ENCODE peak calls at places on chromosomes 3 and 15, in five cellular contexts. D, V, K, J and L are unnamed samples.

GRCh38 chr3:44000586-44000985 is 241.1 kb upstream of the TOPAZ1 start:
- DNase-seq in K (no peak), V (no peak), J (no peak), D (no peak), L (no peak)

GRCh38 chr3:177179281-177180067 is 17.8 kb downstream of the TBL1XR1 start:
- DNase-seq in J (no peak), V (no peak), D (no peak), K (peak; percentile 39), L (no peak)

GRCh38 chr3:190194506-190194905 is 73.8 kb upstream of the P3H2 start:
- DNase-seq in V (no peak), K (no peak), D (no peak), J (no peak), L (no peak)

GRCh38 chr3:187136936-187137335 is 2.4 kb downstream of the RPL39L start:
- DNase-seq in V (no peak), J (no peak), D (no peak), K (no peak), L (peak; percentile 54)

GRCh38 chr3:196127308-196128040 is 45.6 kb upstream of the TFRC start:
- DNase-seq in D (no peak), V (no peak), J (no peak), K (peak; percentile 98), L (no peak)

GRCh38 chr3:157226173-157226847 is 66.4 kb upstream of the CCNL1 start:
- DNase-seq in K (no peak), D (no peak), V (no peak), J (no peak), L (no peak)

GRCh38 chr3:72690646-72691045 is 157.6 kb downstream of the SHQ1 start:
- DNase-seq in V (peak; percentile 26), D (no peak), J (no peak), K (no peak), L (no peak)

GRCh38 chr3:173750095-173750494 is 352.6 kb downstream of the NLGN1 start:
- DNase-seq in K (no peak), J (no peak), V (no peak), D (no peak), L (no peak)

GRCh38 chr3:186414735-186415419 is 52.8 kb upstream of the DGKG start:
- DNase-seq in D (peak; percentile 65), K (no peak), J (no peak), V (no peak), L (no peak)

GRCh38 chr15:64754663-64755426 is 20.5 kb downstream of the RBPMS2 start:
- DNase-seq in D (no peak), V (no peak), K (no peak), J (no peak), L (no peak)

GRCh38 chr3:69178838-69179739 is 56.7 kb upstream of the LMOD3 start:
- DNase-seq in V (no peak), J (no peak), K (no peak), D (no peak), L (no peak)

GRCh38 chr3:127798716-127799115 is 23.6 kb downstream of the MGLL start:
- DNase-seq in V (no peak), K (no peak), J (no peak), D (no peak), L (peak; percentile 13)

GRCh38 chr3:172877011-172877410 is 126.5 kb downstream of the ECT2 start:
- DNase-seq in K (no peak), V (no peak), D (no peak), J (no peak), L (no peak)

GRCh38 chr15:23467110-23467600 is 20.1 kb upstream of the GOLGA6L2 start:
- DNase-seq in V (no peak), K (peak; percentile 29), D (no peak), J (no peak), L (no peak)

GRCh38 chr15:66400351-66400774 is 13.7 kb downstream of the MAP2K1 start:
- DNase-seq in D (no peak), J (no peak), K (no peak), V (no peak), L (no peak)

GRCh38 chr3:132432639-132433038 is 15.3 kb downstream of the DNAJC13 start:
- DNase-seq in J (no peak), K (peak; percentile 35), V (no peak), D (peak; percentile 14), L (no peak)

GRCh38 chr3:172644258-172644657 is 66.6 kb downstream of the NCEH1 start:
- DNase-seq in J (no peak), D (no peak), K (no peak), V (no peak), L (no peak)

GRCh38 chr3:102258666-102259227 is 176.1 kb upstream of the ZPLD1 start:
- DNase-seq in J (no peak), D (no peak), V (no peak), K (no peak), L (no peak)

GRCh38 chr3:30683769-30684168 is 77.4 kb downstream of the TGFBR2 start:
- DNase-seq in V (no peak), D (no peak), K (no peak), J (no peak), L (no peak)

GRCh38 chr3:10353160-10353559 is 32.2 kb upstream of the SEC13 start:
- DNase-seq in J (no peak), D (no peak), V (no peak), K (no peak), L (no peak)

GRCh38 chr3:40191850-40192448 is 117.6 kb upstream of the EIF1B start:
- DNase-seq in J (peak; percentile 76), V (peak; percentile 78), K (peak; percentile 80), D (no peak), L (peak; percentile 54)

GRCh38 chr3:99637381-99638111 is 848 bp upstream of the COL8A1 start:
- DNase-seq in D (peak; percentile 50), V (peak; percentile 24), K (no peak), J (peak; percentile 22), L (no peak)

GRCh38 chr15:25795712-25796111 is 67.4 kb downstream of the ATP10A start:
- DNase-seq in J (no peak), V (no peak), K (no peak), D (no peak), L (no peak)

GRCh38 chr3:115279939-115280338 is 132.9 kb upstream of the ZBTB20 start:
- DNase-seq in V (no peak), D (peak; percentile 38), J (no peak), K (no peak), L (no peak)

GRCh38 chr3:66428733-66429132 is 72.1 kb downstream of the LRIG1 start:
- DNase-seq in K (no peak), J (no peak), D (peak; percentile 98), V (peak; percentile 60), L (no peak)

GRCh38 chr3:124837730-124838186 is 49.4 kb downstream of the ITGB5 start:
- DNase-seq in K (peak; percentile 15), J (no peak), D (peak; percentile 80), V (no peak), L (no peak)

GRCh38 chr3:150147776-150148175 is 177.1 kb upstream of the PFN2 start:
- DNase-seq in V (no peak), J (no peak), D (no peak), K (no peak), L (no peak)

GRCh38 chr3:54706783-54707182 is 221.1 kb downstream of the LRTM1 start:
- DNase-seq in V (no peak), D (no peak), K (no peak), J (no peak), L (no peak)

GRCh38 chr3:141059816-141060215 is 8.7 kb downstream of the SPSB4 start:
- DNase-seq in K (no peak), V (no peak), D (no peak), J (no peak), L (no peak)

GRCh38 chr3:145411605-145412004 is 749.4 kb downstream of the PLOD2 start:
- DNase-seq in D (no peak), V (no peak), K (no peak), J (no peak), L (no peak)

GRCh38 chr15:40697916-40698315 is 2.9 kb downstream of the RAD51 start:
- DNase-seq in V (no peak), D (no peak), J (no peak), K (no peak), L (no peak)

GRCh38 chr15:97210277-97210676 is 750.2 kb upstream of the ARRDC4 start:
- DNase-seq in V (no peak), D (no peak), K (no peak), J (no peak), L (no peak)

GRCh38 chr15:99009741-99010370 is 2.3 kb upstream of the PGPEP1L start:
- DNase-seq in D (peak; percentile 16), K (no peak), V (no peak), J (no peak), L (no peak)

GRCh38 chr15:98442379-98442833 is 205.9 kb upstream of the IGF1R start:
- DNase-seq in V (peak; percentile 78), J (peak; percentile 72), D (peak; percentile 57), K (peak; percentile 47), L (no peak)

GRCh38 chr15:101578443-101578894 is 73.7 kb downstream of the TM2D3 start:
- DNase-seq in V (peak; percentile 57), J (peak; percentile 61), D (no peak), K (peak; percentile 40), L (no peak)
- TF ChIP-seq CTCF in V (no peak), J (peak; percentile 22), D (peak; percentile 45), K (peak; percentile 59), L (no peak)

DNA sequence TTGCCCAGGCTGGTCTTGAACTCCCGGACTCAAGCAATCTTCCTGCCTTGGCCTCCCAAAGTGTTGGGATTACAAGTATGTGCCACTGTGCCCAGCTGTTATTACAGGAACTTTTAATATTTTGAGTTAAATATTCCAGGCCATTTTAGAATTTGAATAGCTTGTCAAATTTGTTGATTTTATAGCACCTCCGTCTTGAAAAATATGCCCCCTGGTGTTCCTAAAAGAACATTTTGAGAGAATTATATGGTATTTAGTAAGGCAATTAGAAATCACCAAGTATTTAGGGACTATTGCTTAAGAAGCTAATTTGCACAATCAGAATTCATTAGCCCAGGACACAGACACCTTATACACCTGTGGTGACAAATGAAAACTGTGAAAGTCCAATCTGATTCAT is 23.7 kb downstream of the PDE8A start:
- DNase-seq in K (no peak), V (no peak), D (no peak), J (no peak), L (no peak)
- TF ChIP-seq CTCF in K (peak; percentile 25), V (no peak), D (no peak), J (no peak), L (no peak)

DNA sequence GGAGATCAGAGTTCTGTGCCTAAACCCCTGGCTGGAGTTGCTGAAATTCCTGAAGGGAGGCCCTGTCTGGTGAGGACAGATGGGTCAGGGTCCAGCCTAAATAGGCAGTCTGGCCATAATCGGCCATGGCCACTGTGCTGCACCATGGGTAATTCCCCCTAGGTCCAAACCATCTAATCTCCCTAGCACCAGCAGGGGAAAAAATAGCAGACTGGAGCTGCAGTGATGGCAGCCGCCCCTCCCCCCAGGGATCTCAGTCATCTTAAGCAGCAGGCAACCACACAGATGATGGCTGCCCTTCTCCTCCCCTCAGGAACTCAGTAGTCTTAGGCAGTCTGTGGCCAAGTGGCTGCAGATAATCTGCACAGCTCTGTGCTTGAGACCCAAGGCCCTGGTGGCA is 68.4 kb upstream of the CD96 start:
- DNase-seq in K (peak; percentile 3), D (no peak), J (peak; percentile 42), V (peak; percentile 70), L (no peak)
- TF ChIP-seq CTCF in K (no peak), D (no peak), J (no peak), V (no peak), L (no peak)

DNA sequence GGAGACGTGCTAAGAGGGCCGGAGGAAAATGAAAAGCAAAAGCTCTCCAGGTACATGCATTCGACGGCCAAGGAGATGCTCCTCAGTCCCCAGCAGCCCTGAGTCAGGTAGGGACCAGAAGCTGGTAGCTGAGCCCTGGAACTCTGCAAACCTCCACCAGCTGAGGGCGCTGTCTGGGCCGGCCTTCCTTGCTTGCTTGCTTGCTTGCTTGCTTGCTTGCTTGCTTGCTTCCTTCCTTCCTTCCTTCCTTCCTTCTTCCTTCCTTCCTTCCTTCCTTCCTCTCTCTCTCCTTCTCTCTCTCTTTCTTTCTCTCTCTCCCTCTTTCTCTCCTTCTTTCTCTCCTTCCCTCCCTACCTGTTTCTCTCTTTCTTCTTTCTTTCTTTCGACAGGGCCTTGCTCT is 94.6 kb upstream of the RASGRF1 start:
- DNase-seq in V (peak; percentile 80), D (no peak), J (peak; percentile 78), K (peak; percentile 49), L (no peak)
- TF ChIP-seq CTCF in V (no peak), D (peak; percentile 34), J (no peak), K (peak; percentile 40), L (no peak)